ENCODE peak calls at places on chromosomes 5 and 9, in six cellular contexts. V is PC-9; N is WTC11; K is prostate gland; M is activated CD8-positive, alpha-beta T cell treated with anti-CD3 and anti-CD28 coated beads for 36 hours; L is breast epithelium. S is an unnamed sample.
A peak's percentile ranks its signal among the peaks of the same experiment; 100 is the strongest.

GRCh38 chr5:150582281-150582791 is 58.1 kb upstream of the SYNPO start:
- DNase-seq in V (no peak), N (no peak), K (no peak), M (no peak), L (no peak), S (no peak)

GRCh38 chr9:111789881-111790280 is 4.9 kb downstream of the SHOC1 start:
- DNase-seq in V (no peak), N (no peak), K (no peak), M (no peak), L (no peak), S (no peak)

GRCh38 chr5:141084487-141084989 is 9.9 kb upstream of the PCDHB2 start:
- DNase-seq in V (peak; percentile 39), N (peak; percentile 68), K (no peak), M (peak; percentile 52), L (peak; percentile 64), S (no peak)

GRCh38 chr9:96009690-96010477 is 134.4 kb downstream of the ERCC6L2 start:
- DNase-seq in V (no peak), N (no peak), K (no peak), M (peak; percentile 85), L (no peak), S (no peak)

GRCh38 chr9:109013678-109014145 is 413 bp upstream of the CTNNAL1 start:
- DNase-seq in V (peak; percentile 52), N (no peak), K (no peak), M (no peak), L (no peak), S (no peak)

GRCh38 chr5:72611111-72611724 is 104.0 kb upstream of the ZNF366 start:
- DNase-seq in V (no peak), N (peak; percentile 77), K (peak; percentile 62), M (peak; percentile 55), L (peak; percentile 63), S (peak; percentile 64)

GRCh38 chr5:98927242-98927987 is 1.4 kb downstream of the CHD1 start:
- DNase-seq in V (no peak), N (no peak), K (peak; percentile 78), M (peak; percentile 71), L (no peak), S (no peak)

GRCh38 chr5:173628501-173628900 is 12.1 kb upstream of the BOD1 start:
- DNase-seq in V (no peak), N (no peak), K (no peak), M (no peak), L (no peak), S (no peak)

GRCh38 chr9:131277673-131278420 is 1.5 kb upstream of the FAM78A start:
- DNase-seq in V (peak; percentile 38), N (peak; percentile 86), K (peak; percentile 69), M (peak; percentile 85), L (peak; percentile 60), S (peak; percentile 68)

GRCh38 chr9:5886114-5886939 is 4.4 kb upstream of the MLANA start:
- DNase-seq in V (peak; percentile 41), N (peak; percentile 92), K (peak; percentile 65), M (peak; percentile 93), L (peak; percentile 64), S (peak; percentile 83)

GRCh38 chr5:105639068-105639467 is 2031.7 kb downstream of the EFNA5 start:
- DNase-seq in V (no peak), N (peak; percentile 73), K (no peak), M (no peak), L (no peak), S (no peak)

GRCh38 chr5:99815-100214 is 7.8 kb downstream of the PLEKHG4B start:
- DNase-seq in V (no peak), N (no peak), K (no peak), M (no peak), L (no peak), S (no peak)

GRCh38 chr9:96317335-96317980 is 15.5 kb upstream of the HSD17B3 start:
- DNase-seq in V (peak; percentile 43), N (no peak), K (peak; percentile 32), M (peak; percentile 31), L (no peak), S (peak; percentile 53)

GRCh38 chr9:38066167-38066906 is 2.7 kb downstream of the SHB start:
- DNase-seq in V (no peak), N (no peak), K (peak; percentile 52), M (no peak), L (no peak), S (no peak)

GRCh38 chr9:38332625-38333024 is 59.9 kb upstream of the ALDH1B1 start:
- DNase-seq in V (no peak), N (no peak), K (no peak), M (no peak), L (no peak), S (no peak)

GRCh38 chr9:18925880-18926279 is 107.1 kb downstream of the SAXO1 start:
- DNase-seq in V (no peak), N (no peak), K (no peak), M (no peak), L (no peak), S (no peak)

GRCh38 chr5:172854451-172854871 is 20.4 kb downstream of the ERGIC1 start:
- DNase-seq in V (no peak), N (no peak), K (peak; percentile 88), M (peak; percentile 47), L (no peak), S (no peak)

GRCh38 chr9:128342971-128343680 is 2.8 kb downstream of the SLC27A4 start:
- DNase-seq in V (no peak), N (no peak), K (no peak), M (no peak), L (no peak), S (no peak)

GRCh38 chr5:1161108-1161831 is 40.1 kb upstream of the SLC6A19 start:
- DNase-seq in V (peak; percentile 83), N (no peak), K (peak; percentile 78), M (no peak), L (peak; percentile 77), S (no peak)

GRCh38 chr5:77845273-77845646 is 69.1 kb upstream of the TBCA start:
- DNase-seq in V (no peak), N (no peak), K (no peak), M (no peak), L (no peak), S (no peak)

GRCh38 chr5:77842247-77842646 is 66.1 kb upstream of the TBCA start:
- DNase-seq in V (no peak), N (no peak), K (no peak), M (no peak), L (no peak), S (no peak)

GRCh38 chr5:77846422-77847128 is 70.4 kb upstream of the TBCA start:
- DNase-seq in V (no peak), N (no peak), K (no peak), M (no peak), L (no peak), S (peak; percentile 30)

GRCh38 chr5:77843570-77844407 is 67.7 kb upstream of the TBCA start:
- DNase-seq in V (no peak), N (peak; percentile 61), K (no peak), M (no peak), L (no peak), S (no peak)

DNA sequence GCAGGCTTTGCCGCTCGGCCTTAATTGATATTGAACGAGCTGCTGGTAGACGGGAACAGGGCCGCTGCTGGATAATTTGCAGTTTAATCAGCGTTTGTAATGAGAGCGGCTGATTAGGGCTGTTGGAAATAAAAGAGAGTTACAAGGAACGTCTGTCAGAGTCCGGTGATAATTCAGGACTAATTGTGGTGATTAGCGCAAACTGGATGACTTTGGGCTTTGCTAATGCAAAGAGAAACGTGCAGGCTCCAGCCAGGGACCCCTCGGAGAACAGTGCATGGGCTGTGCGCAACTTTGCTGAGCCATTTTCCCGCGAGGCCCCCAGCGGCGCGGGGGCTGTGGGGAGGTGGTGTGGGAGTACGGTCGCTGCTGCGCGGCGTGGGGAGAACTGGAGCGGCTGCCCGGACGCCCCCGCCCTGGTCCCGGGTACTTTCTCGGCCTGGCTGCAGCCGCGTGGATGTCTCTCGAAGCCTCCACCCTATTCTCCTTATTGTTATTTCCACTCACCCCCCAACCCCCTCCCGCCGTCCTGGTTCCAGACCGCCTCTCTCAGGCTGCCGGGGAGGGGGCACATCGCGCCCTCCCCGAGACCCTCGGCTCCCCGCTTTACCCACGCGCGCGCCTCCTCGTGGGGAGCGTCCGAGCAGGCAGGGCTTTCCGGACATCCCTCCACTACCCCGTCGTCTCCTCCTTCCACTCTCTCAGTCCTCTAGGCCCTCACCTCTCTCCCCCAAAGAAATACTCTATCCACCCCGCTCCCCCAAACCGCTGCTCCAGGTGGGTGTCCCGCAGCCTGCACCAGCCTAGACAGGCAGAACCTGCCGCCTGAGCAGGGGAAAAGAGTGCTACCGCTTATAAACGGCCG is 68.5 kb upstream of the TBCA start:
- DNase-seq in V (no peak), N (no peak), K (no peak), M (no peak), L (no peak), S (no peak)
- TF ChIP-seq CTCF in V (no peak), N (no peak), K (no peak), M (no peak), L (no peak), S (no peak)

GRCh38 chr5:39257554-39257953 is 38.2 kb upstream of the FYB1 start:
- DNase-seq in V (no peak), N (no peak), K (no peak), M (no peak), L (no peak), S (no peak)
- TF ChIP-seq CTCF in V (no peak), N (no peak), K (no peak), M (no peak), L (no peak), S (no peak)

GRCh38 chr5:128412145-128412930 is 125.7 kb downstream of the FBN2 start:
- DNase-seq in V (no peak), N (no peak), K (no peak), M (no peak), L (no peak), S (no peak)
- TF ChIP-seq CTCF in V (no peak), N (no peak), K (no peak), M (no peak), L (no peak), S (no peak)

DNA sequence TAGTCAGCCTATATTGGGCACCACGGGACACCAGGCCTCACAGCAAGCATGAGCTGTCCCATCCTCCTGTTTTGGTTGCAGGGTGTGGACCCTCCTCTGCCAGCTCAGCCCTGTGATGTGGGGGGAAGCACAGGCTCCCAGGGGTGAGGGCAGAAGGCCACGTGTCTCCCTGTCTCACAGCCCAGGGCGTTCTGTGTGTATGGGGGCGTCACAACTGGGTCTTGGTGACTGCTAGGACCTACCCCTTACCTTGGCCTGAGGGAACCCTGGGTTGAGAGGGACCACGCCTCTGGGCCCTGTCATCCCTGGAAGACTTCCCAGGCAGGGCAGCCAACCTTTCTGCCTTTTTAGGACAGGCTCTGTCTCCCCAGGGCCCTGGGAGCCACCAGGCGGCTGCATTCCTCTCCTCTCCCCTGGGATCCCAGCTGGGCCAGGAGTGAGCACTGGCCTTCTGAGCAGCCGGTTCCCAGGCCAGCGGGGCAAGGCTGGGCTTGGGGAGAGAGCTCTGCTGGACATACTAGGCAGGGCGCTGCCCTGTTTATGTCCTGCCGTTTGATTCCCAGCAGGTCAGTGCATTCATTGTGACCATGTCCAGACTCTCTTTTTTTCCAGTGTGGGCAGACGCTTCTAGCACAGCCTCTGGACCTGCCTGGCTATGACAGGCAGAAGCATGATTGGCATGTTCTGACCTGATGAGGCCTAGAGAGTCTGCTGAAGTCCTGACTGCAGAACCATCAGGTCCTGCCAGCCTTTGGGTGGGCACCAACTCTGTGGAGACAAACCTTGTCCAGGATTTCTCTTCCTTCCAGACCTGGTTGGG is 97.5 kb downstream of the DAB2IP start:
- DNase-seq in V (no peak), N (no peak), K (no peak), M (peak; percentile 26), L (no peak), S (no peak)
- TF ChIP-seq CTCF in V (no peak), N (no peak), K (no peak), M (no peak), L (no peak), S (no peak)

GRCh38 chr5:7745882-7746735 is 104.8 kb downstream of the CFAP90 start:
- DNase-seq in V (peak; percentile 52), N (peak; percentile 88), K (peak; percentile 69), M (peak; percentile 67), L (peak; percentile 75), S (peak; percentile 86)
- TF ChIP-seq CTCF in V (peak; percentile 98), N (peak; percentile 92), K (peak; percentile 84), M (peak; percentile 74), L (peak; percentile 76), S (peak; percentile 95)

S was measured in neural crest cell.